ENCODE peak calls at places on chromosomes 7 and 10, in five cellular contexts. One of them, this sample, is unnamed.

GRCh38 chr10:77162697-77163096 is 474.9 kb downstream of the KCNMA1 start:
- DNase-seq in A549: no peak
- DNase-seq in HepG2: no peak
- DNase-seq in K562: no peak
- DNase-seq in endothelial cell of umbilical vein: peak; percentile 48
- DNase-seq in this sample: no peak

GRCh38 chr10:79941585-79942210 is 7.2 kb downstream of the SFTPD start:
- DNase-seq in A549: no peak
- DNase-seq in HepG2: no peak
- DNase-seq in K562: no peak
- DNase-seq in endothelial cell of umbilical vein: no peak
- DNase-seq in this sample: no peak

GRCh38 chr10:44723654-44724053 is 187.5 kb upstream of the TMEM72 start:
- DNase-seq in A549: no peak
- DNase-seq in HepG2: no peak
- DNase-seq in K562: no peak
- DNase-seq in endothelial cell of umbilical vein: no peak
- DNase-seq in this sample: no peak

GRCh38 chr7:151429555-151430331 is 10.2 kb downstream of the CRYGN start:
- DNase-seq in A549: peak; percentile 36
- DNase-seq in HepG2: no peak
- DNase-seq in K562: no peak
- DNase-seq in endothelial cell of umbilical vein: no peak
- DNase-seq in this sample: peak; percentile 49

GRCh38 chr10:130190737-130191115 is 54.5 kb downstream of the GLRX3 start:
- DNase-seq in A549: no peak
- DNase-seq in HepG2: no peak
- DNase-seq in K562: no peak
- DNase-seq in endothelial cell of umbilical vein: no peak
- DNase-seq in this sample: no peak

GRCh38 chr7:23074443-23075244 is 30.9 kb upstream of the KLHL7 start:
- DNase-seq in A549: no peak
- DNase-seq in HepG2: peak; percentile 79
- DNase-seq in K562: no peak
- DNase-seq in endothelial cell of umbilical vein: peak; percentile 44
- DNase-seq in this sample: no peak

GRCh38 chr7:124688991-124689390 is 76.6 kb downstream of the GPR37 start:
- DNase-seq in A549: no peak
- DNase-seq in HepG2: no peak
- DNase-seq in K562: no peak
- DNase-seq in endothelial cell of umbilical vein: no peak
- DNase-seq in this sample: no peak

GRCh38 chr7:70093496-70093895 is 495.2 kb downstream of the AUTS2 start:
- DNase-seq in A549: peak; percentile 3
- DNase-seq in HepG2: no peak
- DNase-seq in K562: no peak
- DNase-seq in endothelial cell of umbilical vein: no peak
- DNase-seq in this sample: no peak

GRCh38 chr7:108430664-108431063 is 25.6 kb downstream of the NRCAM start:
- DNase-seq in A549: no peak
- DNase-seq in HepG2: no peak
- DNase-seq in K562: no peak
- DNase-seq in endothelial cell of umbilical vein: peak; percentile 50
- DNase-seq in this sample: no peak

GRCh38 chr10:120953897-120954296 is 102.7 kb downstream of the WDR11 start:
- DNase-seq in A549: no peak
- DNase-seq in HepG2: no peak
- DNase-seq in K562: no peak
- DNase-seq in endothelial cell of umbilical vein: no peak
- DNase-seq in this sample: no peak

GRCh38 chr7:144787127-144787526 is 48.7 kb downstream of the TPK1 start:
- DNase-seq in A549: no peak
- DNase-seq in HepG2: no peak
- DNase-seq in K562: no peak
- DNase-seq in endothelial cell of umbilical vein: peak; percentile 29
- DNase-seq in this sample: no peak

GRCh38 chr7:47572101-47572460 is 9.8 kb downstream of the TNS3 start:
- DNase-seq in A549: no peak
- DNase-seq in HepG2: no peak
- DNase-seq in K562: no peak
- DNase-seq in endothelial cell of umbilical vein: no peak
- DNase-seq in this sample: no peak

GRCh38 chr7:47568569-47568968 is 13.3 kb downstream of the TNS3 start:
- DNase-seq in A549: no peak
- DNase-seq in HepG2: no peak
- DNase-seq in K562: no peak
- DNase-seq in endothelial cell of umbilical vein: no peak
- DNase-seq in this sample: no peak

GRCh38 chr7:47572939-47573757 is 8.8 kb downstream of the TNS3 start:
- DNase-seq in A549: no peak
- DNase-seq in HepG2: peak; percentile 45
- DNase-seq in K562: no peak
- DNase-seq in endothelial cell of umbilical vein: no peak
- DNase-seq in this sample: no peak

GRCh38 chr7:47571355-47572100 is 10.4 kb downstream of the TNS3 start:
- DNase-seq in A549: no peak
- DNase-seq in HepG2: peak; percentile 90
- DNase-seq in K562: no peak
- DNase-seq in endothelial cell of umbilical vein: no peak
- DNase-seq in this sample: peak; percentile 47

DNA sequence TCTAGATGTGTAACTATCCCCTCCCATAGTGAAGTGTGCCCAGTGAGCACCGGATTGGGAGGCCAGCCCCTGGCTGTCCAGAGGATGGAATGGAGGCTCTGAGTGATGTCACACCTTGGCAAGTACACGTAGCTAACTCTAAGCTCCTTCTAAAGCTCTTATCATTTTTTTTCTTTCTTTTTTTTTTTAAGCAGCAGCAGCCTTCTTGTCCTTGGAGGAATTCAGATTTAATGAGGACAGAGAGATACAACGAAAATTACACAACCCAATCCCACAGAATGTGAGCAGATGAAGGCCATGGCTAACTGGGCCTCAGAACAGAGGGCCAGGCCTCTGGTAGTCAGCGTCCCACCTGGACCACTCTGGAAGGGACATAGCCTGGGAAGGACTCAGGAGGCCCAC is 11.3 kb downstream of the TNS3 start:
- DNase-seq in A549: no peak
- DNase-seq in HepG2: no peak
- DNase-seq in K562: no peak
- DNase-seq in endothelial cell of umbilical vein: no peak
- DNase-seq in this sample: no peak
- TF ChIP-seq MAX in A549: peak; percentile 0
- TF ChIP-seq MAX in HepG2: no peak
- TF ChIP-seq MAX in K562: no peak
- TF ChIP-seq MAX in endothelial cell of umbilical vein: no peak
- TF ChIP-seq MAX in this sample: no peak

GRCh38 chr10:98340946-98341345 is 73.0 kb upstream of the LOXL4 start:
- DNase-seq in A549: no peak
- DNase-seq in HepG2: no peak
- DNase-seq in K562: no peak
- DNase-seq in endothelial cell of umbilical vein: no peak
- DNase-seq in this sample: peak; percentile 56
- TF ChIP-seq CTCF in A549: no peak
- TF ChIP-seq CTCF in HepG2: no peak
- TF ChIP-seq CTCF in K562: no peak
- TF ChIP-seq CTCF in endothelial cell of umbilical vein: peak; percentile 1
- TF ChIP-seq CTCF in this sample: no peak

GRCh38 chr10:12729885-12730284 is 271.6 kb downstream of the CCDC3 start:
- DNase-seq in A549: no peak
- DNase-seq in HepG2: no peak
- DNase-seq in K562: peak; percentile 63
- DNase-seq in endothelial cell of umbilical vein: no peak
- DNase-seq in this sample: peak; percentile 28
- TF ChIP-seq MYC in A549: no peak
- TF ChIP-seq MYC in HepG2: no peak
- TF ChIP-seq MYC in K562: no peak
- TF ChIP-seq MYC in endothelial cell of umbilical vein: no peak
- TF ChIP-seq MYC in this sample: no peak

DNA sequence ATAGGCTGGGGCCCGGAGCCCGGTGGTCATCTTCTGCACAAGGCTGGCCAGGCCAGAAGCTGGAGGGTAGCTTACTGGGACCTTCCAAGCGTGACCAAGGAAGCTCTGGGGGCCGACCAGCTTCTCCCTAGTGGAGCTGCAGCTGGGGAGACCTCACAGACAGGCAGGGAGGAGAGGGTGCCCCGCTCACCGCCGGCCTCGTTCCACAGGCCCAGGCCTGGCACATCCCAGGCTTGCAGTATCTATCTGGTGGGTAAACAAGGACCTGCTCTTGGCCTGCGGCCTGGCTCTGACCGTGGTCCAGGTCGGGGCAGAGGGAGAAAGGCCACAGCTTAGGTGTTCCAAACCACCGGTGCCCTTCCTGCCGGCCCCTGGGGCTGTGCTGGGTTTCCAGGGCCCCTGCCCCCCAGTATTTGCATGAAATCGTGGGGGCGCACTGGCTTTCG is 1.6 kb upstream of the ELFN1 start:
- DNase-seq in A549: peak; percentile 46
- DNase-seq in HepG2: no peak
- DNase-seq in K562: no peak
- DNase-seq in endothelial cell of umbilical vein: no peak
- DNase-seq in this sample: peak; percentile 48
- TF ChIP-seq MAX in A549: no peak
- TF ChIP-seq MAX in HepG2: no peak
- TF ChIP-seq MAX in K562: no peak
- TF ChIP-seq MAX in endothelial cell of umbilical vein: no peak
- TF ChIP-seq MAX in this sample: no peak

GRCh38 chr7:156764016-156764669 is 123.6 kb downstream of the RNF32 start:
- DNase-seq in A549: peak; percentile 69
- DNase-seq in HepG2: peak; percentile 68
- DNase-seq in K562: peak; percentile 73
- DNase-seq in endothelial cell of umbilical vein: peak; percentile 74
- DNase-seq in this sample: peak; percentile 51
- TF ChIP-seq CTCF in A549: peak; percentile 81
- TF ChIP-seq CTCF in HepG2: peak; percentile 87
- TF ChIP-seq CTCF in K562: peak; percentile 88
- TF ChIP-seq CTCF in endothelial cell of umbilical vein: peak; percentile 65
- TF ChIP-seq CTCF in this sample: no peak

DNA sequence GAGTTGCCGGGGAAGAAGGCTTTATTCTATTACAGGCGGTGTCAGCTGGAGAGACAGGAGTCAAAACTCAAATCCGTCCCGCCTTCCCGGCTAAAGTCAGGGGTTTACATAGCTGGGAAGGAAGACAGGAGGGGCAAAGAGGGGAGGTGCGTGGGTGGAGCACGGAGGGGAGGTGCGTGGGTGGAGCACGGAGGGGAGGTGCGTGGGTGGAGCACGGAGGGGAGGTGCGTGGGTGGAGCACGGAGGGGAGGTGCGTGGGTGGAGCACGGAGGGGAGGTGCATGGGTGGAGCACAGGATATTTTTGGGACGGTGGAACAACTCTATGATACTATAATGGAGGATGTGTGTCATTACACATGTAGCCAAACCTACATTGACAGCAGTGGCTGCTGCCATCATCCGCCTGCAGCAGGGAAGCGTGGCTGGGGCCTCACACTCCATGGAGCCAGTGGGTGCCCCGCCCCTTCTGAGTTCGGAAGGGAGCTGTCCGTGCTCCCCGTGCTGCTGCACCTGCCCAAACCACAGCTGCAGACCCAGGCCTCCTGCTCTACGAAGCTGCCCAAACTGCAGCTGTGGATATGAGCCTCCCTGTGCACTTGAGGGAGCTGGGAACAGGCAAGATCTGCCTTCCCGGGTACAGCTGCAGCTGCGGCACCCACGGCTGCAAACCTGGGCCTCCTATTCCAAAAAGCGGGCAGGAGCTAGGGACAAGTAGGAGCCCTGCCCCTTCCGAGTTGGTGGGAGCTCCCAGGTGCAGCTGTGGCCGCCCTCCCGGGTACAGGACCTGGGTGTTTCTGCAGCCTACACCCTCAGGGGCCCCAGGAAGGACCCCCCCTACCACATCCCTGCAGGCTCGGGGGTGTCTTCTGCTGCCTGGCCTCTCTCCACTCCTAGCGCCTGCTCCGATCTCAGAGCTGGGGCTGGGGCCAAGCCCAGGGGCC is 119.4 kb downstream of the DYNC2I1 start:
- DNase-seq in A549: no peak
- DNase-seq in HepG2: peak; percentile 56
- DNase-seq in K562: peak; percentile 88
- DNase-seq in endothelial cell of umbilical vein: no peak
- DNase-seq in this sample: no peak
- TF ChIP-seq MYC in A549: no peak
- TF ChIP-seq MYC in HepG2: peak; percentile 25
- TF ChIP-seq MYC in K562: peak; percentile 70
- TF ChIP-seq MYC in endothelial cell of umbilical vein: no peak
- TF ChIP-seq MYC in this sample: no peak

GRCh38 chr10:34489973-34490372 is 325.1 kb downstream of the PARD3 start:
- DNase-seq in A549: peak; percentile 27
- DNase-seq in HepG2: no peak
- DNase-seq in K562: no peak
- DNase-seq in endothelial cell of umbilical vein: no peak
- DNase-seq in this sample: no peak
- TF ChIP-seq MAX in A549: peak; percentile 17
- TF ChIP-seq MAX in HepG2: no peak
- TF ChIP-seq MAX in K562: no peak
- TF ChIP-seq MAX in endothelial cell of umbilical vein: no peak
- TF ChIP-seq MAX in this sample: no peak

DNA sequence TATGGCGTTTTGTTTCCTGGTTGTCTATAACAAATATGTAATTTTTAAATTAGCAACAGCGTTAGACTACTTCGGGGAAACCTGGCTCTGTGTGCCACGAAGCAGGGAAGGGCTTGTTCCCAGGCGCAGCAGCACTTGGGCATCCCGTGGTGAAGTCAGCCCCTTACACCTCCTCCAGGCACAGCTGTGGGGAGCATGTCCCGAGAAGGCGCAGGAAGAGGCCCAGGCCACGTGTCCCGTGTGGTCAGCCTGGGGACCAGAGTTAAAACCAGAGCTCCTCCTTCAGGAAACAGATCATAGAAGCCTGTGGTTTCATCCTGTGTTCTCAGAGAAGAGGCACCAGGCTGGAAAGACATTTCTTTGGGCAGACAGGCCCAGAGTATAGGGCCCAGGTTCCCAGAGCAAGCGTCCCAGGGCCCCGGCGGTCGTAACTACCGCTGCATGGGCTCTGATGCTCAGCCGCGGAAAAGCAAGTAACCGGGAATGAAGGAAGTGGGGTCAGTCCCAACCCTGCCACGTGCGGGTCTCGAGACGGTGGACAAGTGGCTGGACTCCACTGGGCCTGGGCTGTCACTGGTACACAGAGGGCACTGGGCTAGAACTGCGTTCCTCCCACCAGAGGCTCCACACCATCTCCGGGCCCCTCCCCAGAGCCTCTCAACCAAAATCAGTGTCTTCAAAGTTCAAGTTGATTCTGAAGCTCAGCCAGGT is 7.1 kb downstream of the NUDT1 start:
- DNase-seq in A549: peak; percentile 66
- DNase-seq in HepG2: no peak
- DNase-seq in K562: no peak
- DNase-seq in endothelial cell of umbilical vein: peak; percentile 82
- DNase-seq in this sample: peak; percentile 95
- TF ChIP-seq CTCF in A549: no peak
- TF ChIP-seq CTCF in HepG2: no peak
- TF ChIP-seq CTCF in K562: peak; percentile 37
- TF ChIP-seq CTCF in endothelial cell of umbilical vein: no peak
- TF ChIP-seq CTCF in this sample: no peak

This sample was measured in NB4.